ENCODE peak calls at places on chromosome 11, in four cellular contexts. T is GM12878, V is K562, K is HepG2. X is an unnamed sample.

GRCh38 chr11:68313574-68314202 is 1.3 kb downstream of the LRP5 start:
- DNase-seq in T (no peak), V (peak), K (peak), X (no peak)

GRCh38 chr11:33103836-33104235 is 57.4 kb downstream of the CSTF3 start:
- DNase-seq in T (no peak), V (no peak), K (no peak), X (no peak)

GRCh38 chr11:34451053-34451452 is 12.3 kb downstream of the CAT start:
- DNase-seq in T (no peak), V (no peak), K (no peak), X (no peak)

GRCh38 chr11:8707541-8708270 is 25.1 kb downstream of the RPL27A start:
- DNase-seq in T (no peak), V (no peak), K (no peak), X (no peak)

GRCh38 chr11:117678651-117679407 is 118.2 kb downstream of the DSCAML1 start:
- DNase-seq in T (no peak), V (no peak), K (no peak), X (no peak)

GRCh38 chr11:115920087-115920461 is 415.9 kb upstream of the CADM1 start:
- DNase-seq in T (no peak), V (no peak), K (no peak), X (no peak)

GRCh38 chr11:13297917-13298356 is 20.3 kb downstream of the BMAL1 start:
- DNase-seq in T (no peak), V (no peak), K (peak), X (no peak)

GRCh38 chr11:115761348-115761747 is 257.1 kb upstream of the CADM1 start:
- DNase-seq in T (no peak), V (no peak), K (no peak), X (no peak)

GRCh38 chr11:125082611-125083311 is 19.7 kb downstream of the SLC37A2 start:
- DNase-seq in T (no peak), V (no peak), K (peak), X (no peak)

GRCh38 chr11:57804466-57804865 is 42.9 kb downstream of the CTNND1 start:
- DNase-seq in T (no peak), V (no peak), K (no peak), X (no peak)

GRCh38 chr11:126197277-126197939 is 14.0 kb downstream of the RPUSD4 start:
- DNase-seq in T (no peak), V (no peak), K (no peak), X (no peak)

GRCh38 chr11:69931060-69931910 is 112.1 kb upstream of the FGF3 start:
- DNase-seq in T (no peak), V (no peak), K (no peak), X (no peak)

GRCh38 chr11:69928124-69928523 is 108.9 kb upstream of the FGF3 start:
- DNase-seq in T (no peak), V (no peak), K (no peak), X (no peak)

GRCh38 chr11:69926376-69927050 is 107.3 kb upstream of the FGF3 start:
- DNase-seq in T (no peak), V (no peak), K (no peak), X (no peak)

GRCh38 chr11:69931994-69932910 is 113.0 kb upstream of the FGF3 start:
- DNase-seq in T (no peak), V (no peak), K (no peak), X (no peak)

GRCh38 chr11:69930081-69931059 is 111.2 kb upstream of the FGF3 start:
- DNase-seq in T (no peak), V (no peak), K (no peak), X (no peak)
- TF ChIP-seq TARDBP in T (no peak), V (no peak), K (no peak), X (no peak)

GRCh38 chr11:100687032-100687629 is at the start of gene ARHGAP42:
- DNase-seq in T (no peak), V (peak), K (peak), X (peak)
- TF ChIP-seq TARDBP in T (no peak), V (no peak), K (no peak), X (no peak)

DNA sequence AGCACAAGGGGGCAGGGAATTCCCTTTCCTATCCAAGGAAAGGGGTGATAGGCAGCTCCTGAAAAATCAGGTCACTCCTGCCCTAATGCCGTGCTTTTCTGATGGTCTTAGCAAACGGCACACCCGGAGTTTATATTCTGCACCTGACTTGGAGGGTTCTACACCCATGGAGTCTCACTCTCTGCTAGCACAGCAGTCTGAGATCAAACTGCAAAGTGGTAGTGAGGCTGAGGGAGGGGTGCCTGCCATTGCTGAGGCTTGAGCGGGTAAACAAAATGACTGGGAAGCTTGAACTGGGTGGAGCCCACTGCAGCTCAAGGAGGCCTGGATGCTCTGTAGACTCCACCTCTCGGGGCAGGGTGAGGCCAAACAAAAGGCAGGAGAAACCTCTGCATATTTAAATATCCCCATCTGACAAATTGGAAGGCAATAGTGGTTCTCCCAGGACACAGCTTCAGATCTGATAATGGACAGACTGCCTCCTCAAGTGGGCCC is 194.7 kb downstream of the OR4A47 start:
- DNase-seq in T (no peak), V (no peak), K (no peak), X (no peak)
- TF ChIP-seq TARDBP in T (no peak), V (no peak), K (no peak), X (no peak)

GRCh38 chr11:111942826-111943225 is 5.7 kb downstream of the DIXDC1 start:
- DNase-seq in T (no peak), V (no peak), K (no peak), X (no peak)
- TF ChIP-seq TARDBP in T (no peak), V (no peak), K (no peak), X (no peak)

DNA sequence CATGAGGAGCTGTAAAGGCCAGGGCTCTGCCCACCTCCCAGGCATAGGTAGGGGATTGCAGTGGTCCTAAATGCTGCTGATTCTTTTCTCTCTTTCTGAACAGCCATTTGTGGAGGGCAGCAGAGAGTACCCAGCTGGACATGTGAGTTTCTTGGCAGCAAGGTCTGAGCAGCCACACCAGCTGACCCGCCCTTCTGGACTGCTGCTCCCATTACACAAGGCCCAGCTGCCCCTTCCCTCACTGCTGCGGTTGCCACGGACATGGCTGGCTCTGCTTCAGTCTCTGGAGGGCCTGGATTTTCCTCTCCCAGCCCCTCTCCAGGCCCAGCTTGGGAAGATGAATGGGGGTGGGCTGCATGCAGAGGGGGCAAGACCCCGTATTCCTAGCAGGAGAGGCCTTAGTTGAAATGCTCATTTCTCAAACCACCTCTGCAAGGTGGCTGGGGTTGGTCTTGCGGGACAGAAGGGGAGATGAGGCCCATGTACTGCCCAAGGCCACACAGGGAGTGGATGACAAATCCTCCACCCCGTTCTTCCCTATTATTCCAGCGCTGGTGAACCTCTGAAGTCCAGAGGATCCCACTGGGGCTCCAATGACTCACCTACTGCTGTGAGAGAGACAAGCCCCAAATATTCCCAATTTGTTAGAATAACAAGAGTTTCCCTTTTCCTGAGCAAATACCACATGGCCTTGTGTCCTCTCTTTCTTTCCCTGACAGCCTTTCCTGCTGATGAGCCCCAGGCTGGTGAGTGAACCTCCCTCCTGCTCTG is 4.7 kb downstream of the LGALS12 start:
- DNase-seq in T (no peak), V (peak), K (no peak), X (no peak)
- TF ChIP-seq TARDBP in T (no peak), V (no peak), K (no peak), X (no peak)

GRCh38 chr11:45180158-45180887 is 33.9 kb downstream of the PRDM11 start:
- DNase-seq in T (no peak), V (no peak), K (no peak), X (peak)
- TF ChIP-seq TARDBP in T (no peak), V (no peak), K (no peak), X (no peak)

GRCh38 chr11:1652026-1652425 is 22.5 kb downstream of the KRTAP5-5 start:
- DNase-seq in T (no peak), V (no peak), K (no peak), X (no peak)
- TF ChIP-seq TARDBP in T (no peak), V (no peak), K (no peak), X (no peak)

GRCh38 chr11:61693897-61694840 is 14.0 kb downstream of the DAGLA start:
- DNase-seq in T (no peak), V (no peak), K (peak), X (no peak)
- TF ChIP-seq TARDBP in T (no peak), V (no peak), K (no peak), X (no peak)